ENCODE peak calls at places on chromosomes 2 and 18, in ten cellular contexts. One of them, this sample, is unnamed.

GRCh38 chr2:21939961-21940360 is 816.2 kb downstream of the TDRD15 start:
- DNase-seq in activated T-cell treated with anti-CD3 and anti-CD28 coated beads for 48 hours: no peak
- DNase-seq in dorsolateral prefrontal cortex: no peak
- DNase-seq in colonic mucosa: no peak
- DNase-seq in astrocyte of the spinal cord: no peak
- DNase-seq in EL: peak
- DNase-seq in epithelial cell of esophagus: no peak
- DNase-seq in foreskin fibroblast: peak
- DNase-seq in esophagus squamous epithelium: no peak
- DNase-seq in stimulated activated naive CD4-positive, alpha-beta T cell: no peak
- DNase-seq in this sample: no peak

GRCh38 chr2:154375625-154376020 is 322.9 kb upstream of the KCNJ3 start:
- DNase-seq in dorsolateral prefrontal cortex: no peak
- DNase-seq in colonic mucosa: no peak
- DNase-seq in EL: peak
- DNase-seq in astrocyte of the spinal cord: peak
- DNase-seq in foreskin fibroblast: peak
- DNase-seq in activated T-cell treated with anti-CD3 and anti-CD28 coated beads for 48 hours: no peak
- DNase-seq in stimulated activated naive CD4-positive, alpha-beta T cell: no peak
- DNase-seq in epithelial cell of esophagus: peak
- DNase-seq in esophagus squamous epithelium: no peak
- DNase-seq in this sample: peak

GRCh38 chr2:104368089-104368488 is 485.8 kb upstream of the POU3F3 start:
- DNase-seq in activated T-cell treated with anti-CD3 and anti-CD28 coated beads for 48 hours: no peak
- DNase-seq in dorsolateral prefrontal cortex: no peak
- DNase-seq in esophagus squamous epithelium: no peak
- DNase-seq in epithelial cell of esophagus: no peak
- DNase-seq in foreskin fibroblast: no peak
- DNase-seq in astrocyte of the spinal cord: no peak
- DNase-seq in stimulated activated naive CD4-positive, alpha-beta T cell: no peak
- DNase-seq in EL: no peak
- DNase-seq in colonic mucosa: no peak
- DNase-seq in this sample: no peak

GRCh38 chr2:239230318-239231052 is 170.3 kb downstream of the HDAC4 start:
- DNase-seq in epithelial cell of esophagus: no peak
- DNase-seq in EL: no peak
- DNase-seq in foreskin fibroblast: no peak
- DNase-seq in astrocyte of the spinal cord: no peak
- DNase-seq in stimulated activated naive CD4-positive, alpha-beta T cell: no peak
- DNase-seq in esophagus squamous epithelium: no peak
- DNase-seq in colonic mucosa: no peak
- DNase-seq in activated T-cell treated with anti-CD3 and anti-CD28 coated beads for 48 hours: no peak
- DNase-seq in dorsolateral prefrontal cortex: no peak
- DNase-seq in this sample: no peak

GRCh38 chr2:8239402-8240127 is 442.3 kb upstream of the ID2 start:
- DNase-seq in activated T-cell treated with anti-CD3 and anti-CD28 coated beads for 48 hours: peak
- DNase-seq in stimulated activated naive CD4-positive, alpha-beta T cell: no peak
- DNase-seq in epithelial cell of esophagus: no peak
- DNase-seq in EL: no peak
- DNase-seq in dorsolateral prefrontal cortex: no peak
- DNase-seq in foreskin fibroblast: no peak
- DNase-seq in colonic mucosa: no peak
- DNase-seq in astrocyte of the spinal cord: no peak
- DNase-seq in esophagus squamous epithelium: no peak
- DNase-seq in this sample: no peak

GRCh38 chr18:55337908-55338521 is 250.0 kb downstream of the TCF4 start:
- DNase-seq in esophagus squamous epithelium: no peak
- DNase-seq in astrocyte of the spinal cord: no peak
- DNase-seq in stimulated activated naive CD4-positive, alpha-beta T cell: no peak
- DNase-seq in foreskin fibroblast: no peak
- DNase-seq in dorsolateral prefrontal cortex: no peak
- DNase-seq in colonic mucosa: no peak
- DNase-seq in epithelial cell of esophagus: no peak
- DNase-seq in EL: no peak
- DNase-seq in activated T-cell treated with anti-CD3 and anti-CD28 coated beads for 48 hours: no peak
- DNase-seq in this sample: no peak

GRCh38 chr2:8536686-8537571 is 144.9 kb upstream of the ID2 start:
- DNase-seq in dorsolateral prefrontal cortex: no peak
- DNase-seq in colonic mucosa: no peak
- DNase-seq in epithelial cell of esophagus: no peak
- DNase-seq in esophagus squamous epithelium: no peak
- DNase-seq in foreskin fibroblast: no peak
- DNase-seq in activated T-cell treated with anti-CD3 and anti-CD28 coated beads for 48 hours: no peak
- DNase-seq in EL: no peak
- DNase-seq in stimulated activated naive CD4-positive, alpha-beta T cell: no peak
- DNase-seq in astrocyte of the spinal cord: no peak
- DNase-seq in this sample: no peak

GRCh38 chr2:10283106-10284062 is 19.3 kb upstream of the HPCAL1 start:
- DNase-seq in foreskin fibroblast: peak
- DNase-seq in EL: peak
- DNase-seq in esophagus squamous epithelium: no peak
- DNase-seq in astrocyte of the spinal cord: peak
- DNase-seq in stimulated activated naive CD4-positive, alpha-beta T cell: no peak
- DNase-seq in dorsolateral prefrontal cortex: no peak
- DNase-seq in epithelial cell of esophagus: peak
- DNase-seq in colonic mucosa: no peak
- DNase-seq in activated T-cell treated with anti-CD3 and anti-CD28 coated beads for 48 hours: no peak
- DNase-seq in this sample: peak

GRCh38 chr2:233961905-233962304 is 44.7 kb downstream of the TRPM8 start:
- DNase-seq in activated T-cell treated with anti-CD3 and anti-CD28 coated beads for 48 hours: no peak
- DNase-seq in stimulated activated naive CD4-positive, alpha-beta T cell: no peak
- DNase-seq in esophagus squamous epithelium: no peak
- DNase-seq in foreskin fibroblast: no peak
- DNase-seq in EL: no peak
- DNase-seq in colonic mucosa: no peak
- DNase-seq in astrocyte of the spinal cord: no peak
- DNase-seq in epithelial cell of esophagus: no peak
- DNase-seq in dorsolateral prefrontal cortex: no peak
- DNase-seq in this sample: no peak

GRCh38 chr18:73942956-73943355 is 204.7 kb downstream of the FBXO15 start:
- DNase-seq in astrocyte of the spinal cord: no peak
- DNase-seq in stimulated activated naive CD4-positive, alpha-beta T cell: no peak
- DNase-seq in activated T-cell treated with anti-CD3 and anti-CD28 coated beads for 48 hours: no peak
- DNase-seq in esophagus squamous epithelium: no peak
- DNase-seq in epithelial cell of esophagus: no peak
- DNase-seq in colonic mucosa: no peak
- DNase-seq in EL: no peak
- DNase-seq in foreskin fibroblast: no peak
- DNase-seq in dorsolateral prefrontal cortex: no peak
- DNase-seq in this sample: no peak

GRCh38 chr2:118641711-118642110 is 205.7 kb downstream of the EN1 start:
- DNase-seq in activated T-cell treated with anti-CD3 and anti-CD28 coated beads for 48 hours: no peak
- DNase-seq in colonic mucosa: no peak
- DNase-seq in epithelial cell of esophagus: no peak
- DNase-seq in foreskin fibroblast: no peak
- DNase-seq in dorsolateral prefrontal cortex: no peak
- DNase-seq in stimulated activated naive CD4-positive, alpha-beta T cell: no peak
- DNase-seq in EL: no peak
- DNase-seq in esophagus squamous epithelium: no peak
- DNase-seq in astrocyte of the spinal cord: no peak
- DNase-seq in this sample: no peak

GRCh38 chr2:85998071-85998991 is 107.4 kb downstream of the POLR1A start:
- DNase-seq in stimulated activated naive CD4-positive, alpha-beta T cell: no peak
- DNase-seq in astrocyte of the spinal cord: peak
- DNase-seq in activated T-cell treated with anti-CD3 and anti-CD28 coated beads for 48 hours: no peak
- DNase-seq in esophagus squamous epithelium: no peak
- DNase-seq in colonic mucosa: no peak
- DNase-seq in epithelial cell of esophagus: no peak
- DNase-seq in dorsolateral prefrontal cortex: no peak
- DNase-seq in EL: peak
- DNase-seq in foreskin fibroblast: peak
- DNase-seq in this sample: no peak

GRCh38 chr2:71700041-71700879 is 246.9 kb downstream of the DYSF start:
- DNase-seq in colonic mucosa: no peak
- DNase-seq in astrocyte of the spinal cord: no peak
- DNase-seq in foreskin fibroblast: no peak
- DNase-seq in stimulated activated naive CD4-positive, alpha-beta T cell: no peak
- DNase-seq in epithelial cell of esophagus: no peak
- DNase-seq in activated T-cell treated with anti-CD3 and anti-CD28 coated beads for 48 hours: no peak
- DNase-seq in EL: no peak
- DNase-seq in esophagus squamous epithelium: no peak
- DNase-seq in dorsolateral prefrontal cortex: no peak
- DNase-seq in this sample: no peak

GRCh38 chr2:28052691-28053090 is 162.2 kb downstream of the BABAM2 start:
- DNase-seq in activated T-cell treated with anti-CD3 and anti-CD28 coated beads for 48 hours: no peak
- DNase-seq in stimulated activated naive CD4-positive, alpha-beta T cell: no peak
- DNase-seq in EL: peak
- DNase-seq in foreskin fibroblast: peak
- DNase-seq in esophagus squamous epithelium: no peak
- DNase-seq in astrocyte of the spinal cord: peak
- DNase-seq in colonic mucosa: no peak
- DNase-seq in dorsolateral prefrontal cortex: no peak
- DNase-seq in epithelial cell of esophagus: peak
- DNase-seq in this sample: no peak

This sample was measured in HepG2.